ENCODE peak calls at places on chromosomes 6 and 20, in six cellular contexts. T, E, B, L, C and Y are unnamed samples.

GRCh38 chr20:33832113-33832853 is 21.1 kb downstream of the CHMP4B start:
- DNase-seq in T (peak; percentile 27), E (no peak), B (no peak), L (peak; percentile 60), C (peak; percentile 40), Y (no peak)

GRCh38 chr20:910132-910839 is 5.8 kb downstream of the ANGPT4 start:
- DNase-seq in T (no peak), E (no peak), B (no peak), L (no peak), C (no peak), Y (no peak)

GRCh38 chr6:33080127-33081089 is 4.6 kb downstream of the HLA-DPB1 start:
- DNase-seq in T (peak; percentile 55), E (peak; percentile 38), B (peak; percentile 74), L (peak; percentile 49), C (peak; percentile 57), Y (peak; percentile 18)

GRCh38 chr6:3407840-3408239 is 49.0 kb downstream of the SLC22A23 start:
- DNase-seq in T (no peak), E (no peak), B (no peak), L (no peak), C (no peak), Y (no peak)

GRCh38 chr6:117206951-117207687 is 58.2 kb upstream of the VGLL2 start:
- DNase-seq in T (no peak), E (no peak), B (no peak), L (no peak), C (no peak), Y (no peak)

GRCh38 chr6:148831531-148831930 is 84.7 kb downstream of the UST start:
- DNase-seq in T (no peak), E (no peak), B (no peak), L (peak; percentile 29), C (no peak), Y (no peak)

GRCh38 chr6:139647001-139647400 is 272.6 kb upstream of the CITED2 start:
- DNase-seq in T (no peak), E (no peak), B (no peak), L (no peak), C (no peak), Y (peak; percentile 2)

GRCh38 chr6:49553353-49553752 is 2.9 kb downstream of the C6orf141 start:
- DNase-seq in T (no peak), E (no peak), B (no peak), L (peak; percentile 84), C (no peak), Y (no peak)

GRCh38 chr6:52731719-52732118 is 31.6 kb downstream of the GSTA2 start:
- DNase-seq in T (no peak), E (no peak), B (no peak), L (peak; percentile 43), C (peak; percentile 32), Y (no peak)

GRCh38 chr6:146693342-146693741 is 94.6 kb downstream of the ADGB start:
- DNase-seq in T (no peak), E (no peak), B (no peak), L (no peak), C (no peak), Y (no peak)